ENCODE peak calls at places on chromosomes 1 and 21, in nine cellular contexts. G is substantia nigra, R is Panc1, D is GM23248, F is tibial nerve, E is IMR-90, Q is H9, P is OCI-LY7, T is colonic mucosa. U is an unnamed sample.

GRCh38 chr1:64242895-64243756 is 39.7 kb downstream of the UBE2U start:
- DNase-seq in G (no peak), R (no peak), D (peak; percentile 71), F (no peak), E (peak; percentile 58), Q (no peak), P (peak; percentile 37), T (no peak), U (no peak)

GRCh38 chr21:28776251-28776650 is 216.4 kb downstream of the LTN1 start:
- DNase-seq in G (no peak), R (no peak), D (peak; percentile 93), F (no peak), E (peak; percentile 96), Q (no peak), P (no peak), T (no peak), U (peak; percentile 49)

GRCh38 chr1:156391701-156392100 is 22.7 kb downstream of the RHBG start:
- DNase-seq in G (no peak), R (no peak), D (no peak), F (no peak), E (no peak), Q (no peak), P (no peak), T (no peak), U (no peak)

GRCh38 chr1:107877092-107877491 is 87.9 kb downstream of the VAV3 start:
- DNase-seq in G (no peak), R (no peak), D (peak; percentile 82), F (no peak), E (peak; percentile 21), Q (no peak), P (no peak), T (no peak), U (no peak)

GRCh38 chr1:115613767-115614166 is 28.0 kb upstream of the VANGL1 start:
- DNase-seq in G (no peak), R (no peak), D (no peak), F (no peak), E (no peak), Q (no peak), P (no peak), T (no peak), U (no peak)

GRCh38 chr21:34598931-34599400 is 15.9 kb downstream of the RCAN1 start:
- DNase-seq in G (no peak), R (no peak), D (peak; percentile 53), F (no peak), E (peak; percentile 36), Q (no peak), P (no peak), T (no peak), U (peak; percentile 63)

GRCh38 chr1:85047472-85048295 is 616 bp downstream of the MCOLN3 start:
- DNase-seq in G (no peak), R (no peak), D (peak; percentile 54), F (no peak), E (no peak), Q (peak; percentile 44), P (no peak), T (peak; percentile 20), U (no peak)

GRCh38 chr1:215605011-215605621 is 38.0 kb downstream of the KCTD3 start:
- DNase-seq in G (no peak), R (no peak), D (peak; percentile 17), F (no peak), E (no peak), Q (no peak), P (no peak), T (no peak), U (no peak)

GRCh38 chr1:84479998-84480397 is 932 bp downstream of the RPF1 start:
- DNase-seq in G (no peak), R (no peak), D (peak; percentile 46), F (no peak), E (peak; percentile 6), Q (no peak), P (no peak), T (no peak), U (no peak)

DNA sequence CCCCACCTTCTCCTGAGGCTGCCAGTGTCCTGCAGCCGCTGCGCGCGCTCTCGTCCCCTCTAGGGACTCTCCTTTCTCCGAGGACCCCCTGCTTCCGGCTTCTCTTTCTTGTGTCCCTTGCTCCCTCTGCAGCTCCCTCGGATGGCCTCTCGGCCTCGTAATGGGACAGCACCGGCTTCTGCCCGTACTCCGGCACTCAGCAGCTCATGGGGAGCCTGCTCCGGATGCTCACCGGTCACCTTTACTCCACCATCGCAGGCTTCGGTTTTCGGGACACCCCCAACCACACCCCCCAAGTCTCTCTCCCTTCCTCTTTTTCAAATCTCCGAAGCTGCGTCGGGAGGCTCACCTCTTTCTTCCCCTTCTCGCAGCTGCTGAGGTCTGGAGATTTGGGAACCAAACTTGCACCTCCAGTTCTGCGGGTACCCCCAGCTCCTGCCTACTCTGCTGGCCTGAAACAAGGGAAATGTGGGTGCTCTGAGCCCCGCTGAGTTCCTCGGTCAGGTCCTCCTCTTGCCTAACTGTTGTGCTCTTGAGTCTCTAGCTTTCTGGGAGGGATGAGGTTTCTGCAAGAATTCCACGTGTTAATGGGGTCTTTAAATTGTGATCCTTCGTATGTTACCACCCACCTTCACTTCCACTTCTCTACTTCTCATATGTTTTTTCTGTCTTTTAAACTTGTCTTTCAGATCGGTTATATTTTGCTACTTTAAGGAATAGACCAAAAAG is 931 bp downstream of the CDC14A start:
- DNase-seq in G (peak; percentile 37), R (no peak), D (peak; percentile 52), F (no peak), E (no peak), Q (no peak), P (peak; percentile 59), T (peak; percentile 57), U (no peak)
- H3K27ac ChIP-seq in G (no peak overlapping the region), R (peak overlapping the region; percentile 75), D (no peak overlapping the region), F (peak overlapping the region; percentile 85), E (peak overlapping the region; percentile 76), Q (no peak overlapping the region), P (no peak overlapping the region), T (peak overlapping the region; percentile 88), U (no peak overlapping the region)

DNA sequence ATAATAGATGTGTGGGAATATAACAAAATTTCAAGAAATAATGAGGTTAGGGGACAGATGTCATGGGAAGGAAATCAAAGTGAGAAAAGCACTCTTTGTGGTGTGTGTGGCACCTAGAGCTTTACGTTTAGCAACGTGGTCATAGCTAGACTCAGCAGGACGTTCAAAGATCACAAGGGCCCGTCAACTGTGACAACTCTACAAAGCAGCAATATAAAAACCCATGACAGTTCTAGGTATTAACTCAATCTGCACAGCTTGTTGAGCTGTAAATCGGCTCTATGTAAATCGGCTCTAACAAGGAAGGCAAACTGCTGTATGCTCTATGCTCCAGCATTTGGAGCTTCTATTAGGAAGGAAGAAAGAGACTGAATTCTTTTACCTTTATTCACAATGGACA is 64.8 kb downstream of the TP53BP2 start:
- DNase-seq in G (no peak), R (no peak), D (no peak), F (no peak), E (no peak), Q (no peak), P (no peak), T (no peak), U (no peak)
- H3K27ac ChIP-seq in G (peak overlapping the region; percentile 39), R (no peak overlapping the region), D (no peak overlapping the region), F (no peak overlapping the region), E (no peak overlapping the region), Q (no peak overlapping the region), P (no peak overlapping the region), T (no peak overlapping the region), U (no peak overlapping the region)

DNA sequence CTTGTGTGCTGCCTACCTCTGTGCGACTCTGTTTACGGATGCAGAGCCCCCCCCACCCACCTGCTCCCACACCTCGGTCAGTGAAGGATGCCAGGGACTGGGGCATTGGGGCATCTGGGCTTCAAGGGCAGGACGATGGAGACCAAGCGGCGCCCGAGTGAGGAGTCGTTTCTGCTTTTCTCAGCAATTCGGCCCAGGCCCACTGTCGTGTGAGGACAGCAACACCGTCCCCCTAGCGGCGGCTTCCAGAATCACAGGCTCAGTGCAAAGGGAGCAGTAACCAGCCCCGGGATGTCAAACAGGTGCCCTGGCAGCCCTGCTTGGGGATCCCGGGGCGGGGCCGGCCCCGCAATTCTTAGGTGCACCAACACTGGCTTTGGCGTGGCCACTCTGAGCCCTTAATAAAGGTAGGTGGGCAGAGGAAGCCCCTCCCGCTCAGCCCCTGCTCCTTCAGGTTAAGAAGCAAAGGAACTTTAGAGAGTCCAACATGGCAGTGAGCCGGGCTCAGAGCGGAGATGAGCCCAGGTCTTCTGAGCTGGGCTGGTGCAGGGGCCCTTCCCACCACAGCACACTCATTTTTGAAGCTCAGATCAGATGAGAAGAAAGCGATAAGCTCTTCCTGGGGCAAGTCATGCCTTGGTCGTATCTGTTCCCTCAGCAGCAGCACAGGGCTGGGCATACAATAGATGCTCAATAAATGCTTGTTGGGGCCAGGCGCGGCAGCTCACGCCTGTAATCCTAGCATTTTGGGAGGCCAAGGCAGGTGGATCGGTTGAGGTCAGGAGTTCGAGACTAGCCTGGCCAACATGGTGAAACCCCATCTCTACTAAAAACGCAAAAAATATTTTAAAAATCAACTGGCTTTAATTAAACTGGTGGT is 51.3 kb upstream of the TARDBP start:
- DNase-seq in G (peak; percentile 84), R (peak; percentile 28), D (peak; percentile 75), F (peak; percentile 81), E (peak; percentile 56), Q (peak; percentile 95), P (peak; percentile 86), T (peak; percentile 87), U (peak; percentile 33)
- H3K27ac ChIP-seq in G (no peak overlapping the region), R (no peak overlapping the region), D (no peak overlapping the region), F (no peak overlapping the region), E (no peak overlapping the region), Q (no peak overlapping the region), P (no peak overlapping the region), T (no peak overlapping the region), U (no peak overlapping the region)

GRCh38 chr1:24126672-24127023 is 14.7 kb upstream of the MYOM3 start:
- DNase-seq in G (no peak), R (no peak), D (no peak), F (no peak), E (no peak), Q (no peak), P (no peak), T (no peak), U (no peak)

GRCh38 chr1:24123611-24124010 is 11.7 kb upstream of the MYOM3 start:
- DNase-seq in G (no peak), R (no peak), D (no peak), F (no peak), E (no peak), Q (no peak), P (no peak), T (no peak), U (no peak)

GRCh38 chr1:24126023-24126671 is 14.2 kb upstream of the MYOM3 start:
- DNase-seq in G (no peak), R (no peak), D (peak; percentile 62), F (no peak), E (peak; percentile 29), Q (no peak), P (no peak), T (no peak), U (no peak)

GRCh38 chr1:24122776-24123175 is 10.8 kb upstream of the MYOM3 start:
- DNase-seq in G (no peak), R (no peak), D (no peak), F (no peak), E (no peak), Q (no peak), P (no peak), T (no peak), U (no peak)

DNA sequence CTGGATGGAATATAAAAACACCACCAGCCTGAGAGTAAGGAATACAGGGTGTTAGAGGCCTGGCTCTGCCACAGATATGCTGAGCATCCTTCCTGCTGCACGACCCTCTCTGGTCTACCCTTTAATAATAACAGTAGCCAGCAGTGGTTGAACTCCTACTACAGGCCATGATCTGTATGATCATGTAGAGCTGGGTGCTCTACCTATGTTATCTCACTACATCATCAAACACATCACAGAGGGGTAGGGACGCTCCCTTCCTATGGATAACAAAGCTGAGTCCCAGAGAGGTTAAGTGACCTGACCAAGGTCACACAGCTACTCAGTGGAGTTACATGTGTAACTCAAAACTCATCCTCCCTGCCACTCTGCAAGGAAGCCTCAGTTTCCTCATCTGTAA is 13.0 kb upstream of the MYOM3 start:
- DNase-seq in G (no peak), R (no peak), D (no peak), F (no peak), E (no peak), Q (no peak), P (no peak), T (no peak), U (no peak)
- H3K27ac ChIP-seq in G (no peak overlapping the region), R (no peak overlapping the region), D (no peak overlapping the region), F (no peak overlapping the region), E (no peak overlapping the region), Q (no peak overlapping the region), P (no peak overlapping the region), T (no peak overlapping the region), U (no peak overlapping the region)

U was measured in foreskin keratinocyte.